ENCODE peak calls at places on chromosomes 6 and 20, in six cellular contexts. V, D, P, K, C and U are unnamed samples.

GRCh38 chr6:22250486-22250885 is 46.4 kb downstream of the PRL start:
- DNase-seq in V (no peak), D (no peak), P (no peak), K (no peak), C (no peak), U (no peak)

GRCh38 chr6:11218827-11219826 is 13.3 kb downstream of the NEDD9 start:
- DNase-seq in V (no peak), D (no peak), P (no peak), K (no peak), C (no peak), U (no peak)

GRCh38 chr6:26270121-26270861 is 94.7 kb upstream of the BTN3A2 start:
- DNase-seq in V (no peak), D (peak; percentile 14), P (no peak), K (no peak), C (no peak), U (no peak)

GRCh38 chr6:41769376-41769775 is 10.3 kb downstream of the FRS3 start:
- DNase-seq in V (no peak), D (no peak), P (no peak), K (no peak), C (no peak), U (no peak)

GRCh38 chr6:148329568-148330299 is 12.9 kb upstream of the SASH1 start:
- DNase-seq in V (peak; percentile 98), D (peak; percentile 95), P (no peak), K (no peak), C (no peak), U (peak; percentile 96)

GRCh38 chr6:95797054-95797453 is 218.7 kb upstream of the FUT9 start:
- DNase-seq in V (no peak), D (no peak), P (no peak), K (no peak), C (no peak), U (no peak)

GRCh38 chr20:50594591-50595432 is 84.6 kb downstream of the PTPN1 start:
- DNase-seq in V (no peak), D (no peak), P (no peak), K (no peak), C (no peak), U (no peak)

GRCh38 chr6:26537846-26538571 is at the start of gene HMGN4:
- DNase-seq in V (peak; percentile 90), D (peak; percentile 90), P (peak; percentile 72), K (peak; percentile 83), C (peak; percentile 76), U (peak; percentile 95)

GRCh38 chr6:121503633-121504032 is 68.2 kb downstream of the GJA1 start:
- DNase-seq in V (no peak), D (peak; percentile 38), P (no peak), K (no peak), C (no peak), U (peak; percentile 42)

GRCh38 chr6:122839477-122839876 is 50.4 kb downstream of the SMPDL3A start:
- DNase-seq in V (peak; percentile 51), D (peak; percentile 64), P (peak; percentile 34), K (peak; percentile 38), C (peak; percentile 20), U (peak; percentile 75)

GRCh38 chr6:31193206-31193605 is 22.7 kb upstream of the POU5F1 start:
- DNase-seq in V (no peak), D (no peak), P (no peak), K (no peak), C (no peak), U (no peak)

GRCh38 chr6:130715058-130715457 is 112.1 kb upstream of the SMLR1 start:
- DNase-seq in V (no peak), D (no peak), P (no peak), K (no peak), C (no peak), U (no peak)

GRCh38 chr20:19699132-19699971 is 58.7 kb upstream of the RIN2 start:
- DNase-seq in V (peak; percentile 77), D (peak; percentile 71), P (no peak), K (no peak), C (no peak), U (peak; percentile 67)

GRCh38 chr6:143060354-143060805 is 309 bp upstream of the AIG1 start:
- DNase-seq in V (peak; percentile 90), D (peak; percentile 81), P (peak; percentile 38), K (peak; percentile 79), C (peak; percentile 67), U (peak; percentile 77)

GRCh38 chr6:13413906-13414555 is 73.4 kb downstream of the GFOD1 start:
- DNase-seq in V (no peak), D (no peak), P (no peak), K (no peak), C (no peak), U (peak; percentile 55)

GRCh38 chr20:49951160-49951559 is 15.0 kb downstream of the RNF114 start:
- DNase-seq in V (peak; percentile 70), D (peak; percentile 91), P (no peak), K (no peak), C (no peak), U (peak; percentile 80)

GRCh38 chr6:82179415-82179814 is 68.1 kb downstream of the IBTK start:
- DNase-seq in V (no peak), D (peak; percentile 39), P (no peak), K (no peak), C (no peak), U (no peak)

GRCh38 chr20:32764000-32764960 is 2.1 kb downstream of the DNMT3B start:
- DNase-seq in V (no peak), D (no peak), P (no peak), K (no peak), C (no peak), U (no peak)

GRCh38 chr6:33315753-33316602 is 1.6 kb downstream of the ZBTB22 start:
- DNase-seq in V (no peak), D (no peak), P (no peak), K (no peak), C (no peak), U (no peak)

GRCh38 chr20:48115511-48115910 is 330.2 kb upstream of the SULF2 start:
- DNase-seq in V (no peak), D (no peak), P (no peak), K (no peak), C (no peak), U (no peak)

GRCh38 chr6:50520862-50521261 is 192.5 kb upstream of the TFAP2D start:
- DNase-seq in V (no peak), D (no peak), P (no peak), K (no peak), C (no peak), U (no peak)

GRCh38 chr20:50519036-50519780 is 9.0 kb downstream of the PTPN1 start:
- DNase-seq in V (no peak), D (no peak), P (no peak), K (no peak), C (no peak), U (no peak)

GRCh38 chr6:19435755-19436154 is 401.4 kb upstream of the ID4 start:
- DNase-seq in V (no peak), D (no peak), P (no peak), K (no peak), C (no peak), U (no peak)

GRCh38 chr6:133707456-133707855 is 181.5 kb upstream of the TCF21 start:
- DNase-seq in V (peak; percentile 98), D (peak; percentile 96), P (no peak), K (no peak), C (no peak), U (peak; percentile 86)

GRCh38 chr20:49894073-49894470 is 21.3 kb downstream of the SPATA2 start:
- DNase-seq in V (no peak), D (no peak), P (no peak), K (no peak), C (no peak), U (no peak)

GRCh38 chr6:160362556-160362955 is 14.4 kb downstream of the SLC22A3 start:
- DNase-seq in V (no peak), D (no peak), P (no peak), K (no peak), C (no peak), U (no peak)

GRCh38 chr6:13682346-13682745 is 29.3 kb downstream of the RANBP9 start:
- DNase-seq in V (no peak), D (no peak), P (no peak), K (no peak), C (no peak), U (no peak)

GRCh38 chr6:75126518-75126917 is 79.3 kb downstream of the COL12A1 start:
- DNase-seq in V (no peak), D (no peak), P (no peak), K (no peak), C (no peak), U (no peak)

GRCh38 chr6:22099241-22099640 is 197.6 kb downstream of the PRL start:
- DNase-seq in V (no peak), D (no peak), P (no peak), K (no peak), C (no peak), U (no peak)

GRCh38 chr6:50380409-50381105 is 330.8 kb upstream of the DEFB112 start:
- DNase-seq in V (no peak), D (no peak), P (no peak), K (no peak), C (no peak), U (no peak)

GRCh38 chr6:163339466-163339865 is 75.1 kb upstream of the QKI start:
- DNase-seq in V (no peak), D (no peak), P (no peak), K (no peak), C (no peak), U (no peak)

GRCh38 chr6:3887150-3887700 is 38.1 kb downstream of the FAM50B start:
- DNase-seq in V (peak; percentile 64), D (peak; percentile 63), P (no peak), K (no peak), C (no peak), U (peak; percentile 66)

GRCh38 chr6:168210239-168211107 is 109.1 kb downstream of the DACT2 start:
- DNase-seq in V (no peak), D (no peak), P (no peak), K (no peak), C (no peak), U (no peak)

GRCh38 chr6:71706523-71706922 is 179.8 kb upstream of the RIMS1 start:
- DNase-seq in V (no peak), D (no peak), P (no peak), K (no peak), C (no peak), U (no peak)

GRCh38 chr20:63574156-63574828 is at the start of gene HELZ2:
- DNase-seq in V (peak; percentile 56), D (peak; percentile 41), P (no peak), K (peak; percentile 51), C (peak; percentile 58), U (peak; percentile 48)

GRCh38 chr6:44833248-44833647 is 445.7 kb downstream of the CDC5L start:
- DNase-seq in V (no peak), D (no peak), P (no peak), K (no peak), C (no peak), U (no peak)

GRCh38 chr6:143037470-143037869 is 23.2 kb upstream of the AIG1 start:
- DNase-seq in V (no peak), D (no peak), P (no peak), K (no peak), C (no peak), U (no peak)

GRCh38 chr6:43833223-43833995 is 63.4 kb downstream of the VEGFA start:
- DNase-seq in V (no peak), D (no peak), P (no peak), K (no peak), C (no peak), U (no peak)